ENCODE peak calls at places on chromosomes 4 and X, in ten cellular contexts. E is mammary epithelial cell, D is GM23248, A is fibroblast of lung, T is DND-41, W is mesenchymal stem cell, S is Karpas-422, X is hepatocyte, Q is SK-N-SH, O is MM.1S. Y is an unnamed sample.

GRCh38 chr4:83906561-83906960 is 370.7 kb downstream of the GPAT3 start:
- DNase-seq in E (no peak), D (peak), A (peak), T (no peak), W (no peak), S (no peak), X (no peak), Q (no peak), O (no peak), Y (no peak)

GRCh38 chr4:76562161-76562560 is 127.1 kb downstream of the SHROOM3 start:
- DNase-seq in E (peak), D (peak), A (peak), T (no peak), W (peak), S (no peak), X (no peak), Q (no peak), O (no peak), Y (no peak)

GRCh38 chr4:121873604-121874003 is 3.3 kb upstream of the BBS7 start:
- DNase-seq in E (no peak), D (no peak), A (no peak), T (no peak), W (no peak), S (no peak), X (no peak), Q (no peak), O (peak), Y (no peak)

GRCh38 chrX:103791826-103792458 is 15.3 kb downstream of the PLP1 start:
- DNase-seq in E (no peak), D (peak), A (no peak), T (no peak), W (no peak), S (no peak), X (no peak), Q (no peak), O (no peak), Y (no peak)

GRCh38 chrX:14228611-14229010 is 198.9 kb upstream of the GEMIN8 start:
- DNase-seq in E (peak), D (peak), A (no peak), T (no peak), W (no peak), S (no peak), X (no peak), Q (no peak), O (no peak), Y (no peak)

GRCh38 chrX:125998432-125998831 is 167.7 kb downstream of the DCAF12L2 start:
- DNase-seq in E (peak), D (peak), A (no peak), T (no peak), W (no peak), S (peak), X (peak), Q (peak), O (peak), Y (no peak)

GRCh38 chrX:150856101-150856500 is 42.4 kb downstream of the CD99L2 start:
- DNase-seq in E (peak), D (peak), A (no peak), T (no peak), W (no peak), S (no peak), X (no peak), Q (no peak), O (no peak), Y (no peak)

GRCh38 chr4:103306870-103307345 is 108.8 kb upstream of the CENPE start:
- DNase-seq in E (no peak), D (peak), A (no peak), T (no peak), W (no peak), S (no peak), X (peak), Q (peak), O (no peak), Y (peak)

GRCh38 chrX:115011428-115011827 is 6.0 kb downstream of the IL13RA2 start:
- DNase-seq in E (no peak), D (no peak), A (no peak), T (no peak), W (no peak), S (no peak), X (no peak), Q (no peak), O (no peak), Y (no peak)

GRCh38 chrX:53247928-53248327 is 22.9 kb upstream of the KDM5C start:
- DNase-seq in E (peak), D (no peak), A (no peak), T (no peak), W (no peak), S (no peak), X (no peak), Q (no peak), O (no peak), Y (no peak)

GRCh38 chr4:148054275-148054674 is 322.4 kb downstream of the ARHGAP10 start:
- DNase-seq in E (no peak), D (no peak), A (no peak), T (peak), W (no peak), S (peak), X (no peak), Q (no peak), O (no peak), Y (no peak)

GRCh38 chr4:52157641-52158316 is 106.7 kb downstream of the SPATA18 start:
- DNase-seq in E (no peak), D (peak), A (no peak), T (no peak), W (no peak), S (no peak), X (no peak), Q (no peak), O (no peak), Y (no peak)

GRCh38 chrX:110026099-110026844 is 23.4 kb downstream of the TMEM164 start:
- DNase-seq in E (peak), D (peak), A (no peak), T (no peak), W (no peak), S (no peak), X (peak), Q (no peak), O (no peak), Y (no peak)

GRCh38 chr4:151784676-151785075 is 23.9 kb upstream of the GATB start:
- DNase-seq in E (no peak), D (no peak), A (no peak), T (no peak), W (no peak), S (no peak), X (no peak), Q (no peak), O (no peak), Y (no peak)

GRCh38 chrX:148507413-148507812 is 7.0 kb downstream of the AFF2 start:
- DNase-seq in E (no peak), D (no peak), A (no peak), T (no peak), W (no peak), S (no peak), X (no peak), Q (no peak), O (no peak), Y (no peak)

GRCh38 chr4:78569291-78569821 is 17.8 kb downstream of the ANXA3 start:
- DNase-seq in E (peak), D (peak), A (peak), T (no peak), W (peak), S (no peak), X (peak), Q (no peak), O (no peak), Y (no peak)

GRCh38 chr4:17063870-17064269 is 165.4 kb upstream of the LDB2 start:
- DNase-seq in E (no peak), D (peak), A (peak), T (no peak), W (no peak), S (no peak), X (no peak), Q (no peak), O (no peak), Y (no peak)

GRCh38 chrX:8849462-8849861 is 48.3 kb upstream of the FAM9A start:
- DNase-seq in E (no peak), D (no peak), A (peak), T (no peak), W (no peak), S (no peak), X (no peak), Q (no peak), O (no peak), Y (no peak)

GRCh38 chr4:176818531-176818930 is 25.8 kb upstream of the VEGFC start:
- DNase-seq in E (no peak), D (peak), A (peak), T (no peak), W (no peak), S (no peak), X (no peak), Q (no peak), O (no peak), Y (no peak)

GRCh38 chr4:74886490-74886889 is 46.4 kb upstream of the PARM1 start:
- DNase-seq in E (peak), D (peak), A (peak), T (no peak), W (peak), S (no peak), X (peak), Q (no peak), O (no peak), Y (no peak)

GRCh38 chrX:101176439-101176838 is 43.1 kb upstream of the DRP2 start:
- DNase-seq in E (peak), D (no peak), A (peak), T (no peak), W (no peak), S (no peak), X (no peak), Q (no peak), O (no peak), Y (no peak)

GRCh38 chr4:104966349-104967033 is 180.2 kb upstream of the TET2 start:
- DNase-seq in E (peak), D (no peak), A (peak), T (no peak), W (no peak), S (no peak), X (peak), Q (no peak), O (peak), Y (no peak)

GRCh38 chr4:141036786-141037185 is 96.5 kb downstream of the RNF150 start:
- DNase-seq in E (no peak), D (no peak), A (peak), T (no peak), W (peak), S (no peak), X (no peak), Q (no peak), O (no peak), Y (no peak)

GRCh38 chr4:136687118-136687517 is 845.2 kb downstream of the PCDH18 start:
- DNase-seq in E (no peak), D (no peak), A (no peak), T (peak), W (no peak), S (no peak), X (peak), Q (no peak), O (no peak), Y (no peak)

GRCh38 chrX:49838374-49838773 is 9.3 kb downstream of the PAGE4 start:
- DNase-seq in E (peak), D (peak), A (peak), T (no peak), W (peak), S (peak), X (peak), Q (peak), O (peak), Y (peak)

GRCh38 chrX:22135171-22135711 is 103.1 kb downstream of the PHEX start:
- DNase-seq in E (peak), D (peak), A (peak), T (no peak), W (peak), S (no peak), X (no peak), Q (no peak), O (peak), Y (no peak)

GRCh38 chr4:149835280-149835679 is 19.6 kb upstream of the IQCM start:
- DNase-seq in E (no peak), D (no peak), A (no peak), T (no peak), W (no peak), S (no peak), X (no peak), Q (no peak), O (no peak), Y (no peak)

GRCh38 chrX:113726009-113726408 is 857.9 kb upstream of the HTR2C start:
- DNase-seq in E (no peak), D (no peak), A (no peak), T (no peak), W (no peak), S (no peak), X (no peak), Q (no peak), O (no peak), Y (no peak)

GRCh38 chr4:15695240-15695699 is 7.6 kb upstream of the BST1 start:
- DNase-seq in E (peak), D (peak), A (peak), T (no peak), W (peak), S (no peak), X (no peak), Q (no peak), O (no peak), Y (peak)

GRCh38 chrX:40468033-40468979 is 112.5 kb upstream of the ATP6AP2 start:
- DNase-seq in E (peak), D (peak), A (peak), T (peak), W (peak), S (peak), X (peak), Q (peak), O (peak), Y (no peak)

GRCh38 chr4:45100936-45101818 is 374.8 kb upstream of the GNPDA2 start:
- DNase-seq in E (peak), D (no peak), A (peak), T (no peak), W (peak), S (no peak), X (peak), Q (no peak), O (no peak), Y (no peak)

GRCh38 chrX:68461541-68461940 is 28.2 kb upstream of the OPHN1 start:
- DNase-seq in E (no peak), D (peak), A (no peak), T (no peak), W (peak), S (no peak), X (no peak), Q (no peak), O (no peak), Y (no peak)
- H2AFZ ChIP-seq in E (peak), D (peak), A (no peak), T (no peak), W (no peak), S (no peak), X (no peak), Q (no peak), O (no peak), Y (no peak)

DNA sequence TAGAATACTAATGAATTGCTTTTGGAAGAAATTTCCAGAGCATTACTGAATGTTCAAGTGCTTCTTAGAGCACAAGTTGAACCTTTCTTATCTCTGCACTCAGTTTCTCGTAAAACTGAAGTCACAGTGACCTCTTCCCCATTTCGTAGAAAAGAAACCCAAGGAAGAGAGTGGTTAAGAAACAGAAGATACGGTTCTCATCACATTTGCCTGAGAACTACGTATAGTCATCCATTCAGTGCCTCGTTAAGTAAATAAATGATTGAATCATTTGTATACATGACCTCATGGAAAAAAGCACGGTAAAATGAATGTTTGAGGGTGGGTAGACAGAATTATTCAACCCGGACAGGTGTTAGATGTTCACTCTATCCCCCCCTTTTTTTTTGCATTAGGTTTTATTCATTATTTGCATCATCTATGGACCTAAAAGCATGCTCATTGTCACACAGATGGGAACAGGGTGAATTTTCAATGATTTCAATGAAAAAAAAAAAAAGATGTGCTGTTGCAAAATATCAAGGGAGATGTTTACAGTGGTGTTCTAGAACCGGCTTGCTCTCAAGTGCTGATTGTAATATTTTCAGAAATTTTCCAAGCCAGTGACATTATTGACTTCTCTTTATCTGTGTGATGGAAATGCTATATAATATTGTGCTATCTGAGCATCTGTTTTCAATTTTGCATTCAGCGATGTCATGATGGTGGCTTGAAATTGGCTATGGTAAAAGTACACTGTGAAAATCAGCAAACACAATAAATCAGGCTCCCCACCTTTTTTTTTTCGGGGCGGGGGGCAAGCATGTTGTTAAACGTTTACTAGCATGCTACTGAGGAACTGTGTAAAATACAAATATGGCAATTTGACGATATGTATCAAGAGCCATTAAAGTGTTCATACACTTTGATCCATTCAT is 4.3 kb downstream of the RHOH start:
- DNase-seq in E (no peak), D (no peak), A (peak), T (no peak), W (peak), S (peak), X (no peak), Q (peak), O (peak), Y (no peak)
- H3K4me3 ChIP-seq in E (no peak), D (no peak), A (no peak), T (peak), W (no peak), S (peak), X (no peak), Q (no peak), O (peak), Y (no peak)

GRCh38 chr4:1512738-1513660 is 106.8 kb upstream of the NKX1-1 start:
- DNase-seq in E (no peak), D (peak), A (no peak), T (no peak), W (peak), S (no peak), X (peak), Q (peak), O (no peak), Y (peak)
- H2AFZ ChIP-seq in E (no peak), D (no peak), A (no peak), T (no peak), W (peak), S (no peak), X (no peak), Q (no peak), O (no peak), Y (peak)

DNA sequence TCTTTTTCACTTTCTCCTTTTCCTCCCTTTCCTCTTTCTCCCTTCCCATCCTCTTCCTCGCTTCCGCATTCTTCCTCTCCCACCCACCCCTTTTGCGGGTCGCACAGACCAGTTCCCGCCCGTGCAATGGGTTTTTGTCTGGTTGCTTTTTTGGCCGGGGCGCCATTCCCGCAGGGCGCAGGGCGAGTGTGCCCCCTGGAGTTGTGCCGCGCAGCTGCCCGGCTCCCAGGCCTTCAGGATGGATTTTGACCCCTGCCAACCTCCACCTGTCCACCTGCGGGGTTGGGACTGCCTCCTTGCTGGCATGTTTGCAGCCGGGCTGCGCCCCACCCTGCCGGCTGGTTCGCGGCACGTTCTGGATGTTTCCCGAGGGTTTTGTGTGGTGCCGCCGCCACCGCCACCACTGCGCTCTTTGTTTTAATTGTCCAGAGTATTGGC is 578 bp upstream of the SEL1L3 start:
- DNase-seq in E (no peak), D (no peak), A (no peak), T (no peak), W (no peak), S (peak), X (peak), Q (peak), O (no peak), Y (peak)
- H3K4me3 ChIP-seq in E (peak), D (peak), A (no peak), T (no peak), W (peak), S (peak), X (peak), Q (peak), O (peak), Y (peak)